ENCODE peak calls at places on chromosome 2, in seven cellular contexts. R, I, V, W, M, N and P are unnamed samples.

GRCh38 chr2:138829326-138829725 is 49.1 kb upstream of the NXPH2 start:
- DNase-seq in N (no peak), R (no peak), M (no peak), I (no peak), V (peak; percentile 58), W (peak; percentile 64), P (peak; percentile 32)

GRCh38 chr2:164896634-164897033 is 55.0 kb upstream of the COBLL1 start:
- DNase-seq in I (no peak), N (no peak), W (peak; percentile 60), M (no peak), R (no peak), V (no peak), P (no peak)

GRCh38 chr2:24054366-24055010 is 4.9 kb downstream of the FKBP1B start:
- DNase-seq in M (no peak), W (no peak), V (no peak), N (no peak), R (no peak), I (no peak), P (no peak)

GRCh38 chr2:20674974-20675679 is 8.2 kb downstream of the GDF7 start:
- DNase-seq in R (no peak), N (no peak), W (no peak), M (no peak), V (peak; percentile 34), I (no peak), P (no peak)

GRCh38 chr2:2932692-2933305 is 444.8 kb downstream of the EIPR1 start:
- DNase-seq in N (no peak), M (no peak), R (no peak), I (no peak), W (no peak), V (no peak), P (no peak)

GRCh38 chr2:168127361-168127760 is 120.0 kb downstream of the STK39 start:
- DNase-seq in W (no peak), M (no peak), V (no peak), I (no peak), R (no peak), N (no peak), P (no peak)

GRCh38 chr2:212282596-212283330 is 255.8 kb downstream of the ERBB4 start:
- DNase-seq in V (no peak), M (no peak), I (no peak), N (no peak), R (no peak), W (no peak), P (no peak)

GRCh38 chr2:231900486-231900942 is 25.7 kb downstream of the NPPC start:
- DNase-seq in R (peak; percentile 70), I (no peak), V (peak; percentile 86), N (peak; percentile 89), W (peak; percentile 86), M (peak; percentile 84), P (peak; percentile 78)

GRCh38 chr2:12721571-12722444 is 5.1 kb downstream of the TRIB2 start:
- DNase-seq in R (no peak), M (no peak), V (no peak), I (no peak), W (no peak), N (no peak), P (no peak)

GRCh38 chr2:159262226-159262625 is 24.3 kb downstream of the WDSUB1 start:
- DNase-seq in I (no peak), M (no peak), W (no peak), R (no peak), N (no peak), V (no peak), P (no peak)

GRCh38 chr2:2187196-2187595 is 143.9 kb downstream of the MYT1L start:
- DNase-seq in N (no peak), I (no peak), W (no peak), V (no peak), M (no peak), R (no peak), P (no peak)

GRCh38 chr2:75707901-75708300 is 2.8 kb downstream of the GCFC2 start:
- DNase-seq in M (no peak), R (no peak), I (no peak), W (no peak), V (no peak), N (no peak), P (no peak)

GRCh38 chr2:85353876-85354285 is 447 bp downstream of the RETSAT start:
- DNase-seq in M (peak; percentile 84), I (no peak), V (peak; percentile 64), W (peak; percentile 39), N (peak; percentile 78), R (peak; percentile 79), P (no peak)

GRCh38 chr2:221549143-221549542 is 23.0 kb downstream of the EPHA4 start:
- DNase-seq in R (no peak), V (no peak), M (no peak), W (no peak), I (no peak), N (no peak), P (no peak)

GRCh38 chr2:11899264-11899818 is 152.9 kb downstream of the LPIN1 start:
- DNase-seq in R (no peak), M (no peak), N (no peak), W (no peak), V (no peak), I (no peak), P (no peak)

GRCh38 chr2:112008910-112009485 is 46.1 kb upstream of the TMEM87B start:
- DNase-seq in N (no peak), V (no peak), W (no peak), I (no peak), R (no peak), M (no peak), P (no peak)

GRCh38 chr2:206276169-206276927 is 1.9 kb downstream of the ZDBF2 start:
- DNase-seq in M (no peak), W (no peak), V (no peak), I (no peak), N (no peak), R (no peak), P (no peak)
- H3K4me3 ChIP-seq in M (no peak overlapping the region), W (peak overlapping the region; percentile 81), V (no peak overlapping the region), I (peak overlapping the region; percentile 74), N (peak overlapping the region; percentile 83), R (no peak overlapping the region), P (no peak overlapping the region)

GRCh38 chr2:229268626-229269025 is 2.5 kb downstream of the PID1 start:
- DNase-seq in N (no peak), M (no peak), R (no peak), I (no peak), V (no peak), W (peak; percentile 7), P (no peak)
- H3K27ac ChIP-seq in N (peak overlapping the region; percentile 86), M (peak overlapping the region; percentile 86), R (peak overlapping the region; percentile 81), I (no peak overlapping the region), V (no peak overlapping the region), W (no peak overlapping the region), P (no peak overlapping the region)

DNA sequence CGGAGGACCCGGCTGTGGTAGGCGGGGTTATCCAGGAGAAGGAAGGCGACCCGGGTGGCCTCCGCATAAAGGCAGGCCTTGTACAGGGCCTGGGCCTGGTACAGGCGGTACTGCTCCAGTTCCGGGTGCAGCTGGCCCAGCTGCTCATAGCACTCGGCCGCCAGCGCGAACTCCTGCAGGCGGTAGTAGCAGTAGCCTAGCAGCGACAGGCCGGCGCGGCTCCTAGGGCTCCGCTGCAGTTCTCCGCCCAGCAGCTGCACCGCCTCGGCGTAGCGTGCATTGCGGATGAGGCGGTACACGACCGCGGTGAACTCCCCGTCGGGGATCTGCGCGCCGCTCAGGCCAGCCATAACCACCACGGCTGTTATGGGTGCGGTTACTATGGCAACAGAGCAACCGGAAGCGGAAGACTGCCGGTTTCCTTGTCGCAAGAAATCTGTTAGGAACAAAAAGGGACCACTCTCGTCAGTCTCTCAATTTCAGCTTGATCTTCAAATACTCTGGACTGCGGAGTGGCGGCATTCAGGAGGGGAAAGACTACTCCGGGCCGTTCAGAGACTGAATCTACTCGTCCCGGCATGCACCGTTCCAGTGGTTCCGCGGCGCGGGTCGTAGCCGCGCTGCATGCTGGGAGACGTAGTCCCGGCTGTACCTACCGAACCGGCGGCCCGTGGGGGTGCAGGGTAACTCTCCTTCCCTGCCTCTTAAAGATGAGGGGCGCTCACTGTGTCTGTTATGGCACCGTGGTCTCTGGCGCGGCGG is 160.0 kb downstream of the AGPS start:
- DNase-seq in V (peak; percentile 95), N (peak; percentile 86), R (peak; percentile 92), W (peak; percentile 90), M (peak; percentile 89), I (peak; percentile 68), P (peak; percentile 96)
- TF ChIP-seq EP300 in V (peak; percentile 22), N (no peak), R (no peak), W (no peak), M (no peak), I (no peak), P (no peak)

GRCh38 chr2:234377761-234378341 is 119.0 kb downstream of the ARL4C start:
- DNase-seq in N (no peak), I (no peak), W (no peak), M (no peak), V (no peak), R (no peak), P (no peak)
- H3K4me3 ChIP-seq in N (no peak overlapping the region), I (no peak overlapping the region), W (no peak overlapping the region), M (no peak overlapping the region), V (no peak overlapping the region), R (no peak overlapping the region), P (no peak overlapping the region)

DNA sequence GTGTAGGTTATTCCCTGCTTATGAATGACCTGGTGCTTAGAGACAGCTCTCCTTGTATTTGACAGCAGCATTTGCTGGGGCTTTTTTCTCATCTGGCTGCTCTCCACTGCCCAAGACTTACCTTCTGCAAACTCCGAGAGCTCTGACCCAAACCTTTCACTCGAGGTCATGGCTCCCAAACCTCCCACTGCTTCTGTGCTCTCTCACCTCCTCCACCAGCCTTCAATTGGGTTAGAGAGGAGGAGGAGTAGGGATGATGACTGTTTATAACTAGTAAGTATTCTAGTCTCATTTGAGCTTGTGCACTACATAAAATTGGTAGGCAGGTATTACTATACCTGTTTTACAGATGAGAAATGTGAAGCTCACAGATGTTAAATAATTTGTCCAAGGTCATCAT is 40.1 kb downstream of the LIMS1 start:
- DNase-seq in W (no peak), N (no peak), I (no peak), R (no peak), M (no peak), V (no peak), P (no peak)
- H3K27ac ChIP-seq in W (peak overlapping the region; percentile 82), N (no peak overlapping the region), I (no peak overlapping the region), R (no peak overlapping the region), M (no peak overlapping the region), V (no peak overlapping the region), P (no peak overlapping the region)

GRCh38 chr2:151291224-151291623 is 1.8 kb upstream of the NMI start:
- DNase-seq in V (no peak), M (no peak), R (no peak), W (no peak), N (no peak), I (no peak), P (no peak)

GRCh38 chr2:151292124-151292523 is 2.7 kb upstream of the NMI start:
- DNase-seq in W (no peak), M (no peak), I (no peak), R (no peak), V (peak; percentile 28), N (no peak), P (no peak)

GRCh38 chr2:151289972-151290335 is 486 bp upstream of the NMI start:
- DNase-seq in I (no peak), R (peak; percentile 77), N (no peak), V (peak; percentile 52), W (peak; percentile 42), M (peak; percentile 31), P (no peak)

GRCh38 chr2:151290467-151290866 is 999 bp upstream of the NMI start:
- DNase-seq in N (no peak), W (no peak), I (no peak), M (no peak), R (no peak), V (peak; percentile 27), P (no peak)

GRCh38 chr2:151287513-151288250 is 1.8 kb downstream of the NMI start:
- DNase-seq in N (no peak), I (no peak), R (no peak), V (no peak), M (no peak), W (no peak), P (no peak)
- TF ChIP-seq EP300 in N (no peak), I (no peak), R (no peak), V (no peak), M (no peak), W (no peak), P (no peak)